ENCODE peak calls at places on chromosomes 5 and 9, in ten cellular contexts. M is NCI-H187; W is stimulated activated CD4-positive, alpha-beta T cell treated with anti-CD3 and anti-CD28 coated beads, Interleukin-1b, Interleukin-23, amount 100 ng/mL, for 1 hour; K is stimulated activated CD8-positive, alpha-beta memory T cell treated with anti-CD3 and anti-CD28 coated beads, Interleukin-4, amount 100 ng/mL, for 1 hour; D is Caki2; U is SW 1271; X is NCI-H82; J is activated CD8-positive, alpha-beta T cell treated with anti-CD3 and anti-CD28 coated beads for 36 hours; N is CD4-positive, alpha-beta memory T cell; I is transverse colon. F is an unnamed sample.

GRCh38 chr5:35851282-35851681 is 5.4 kb upstream of the IL7R start:
- DNase-seq in I (no peak), X (no peak), K (no peak), N (no peak), M (no peak), W (no peak), J (no peak), D (no peak), U (no peak), F (no peak)

GRCh38 chr5:102666164-102666951 is 88.7 kb upstream of the PAM start:
- DNase-seq in J (no peak), I (no peak), D (no peak), N (no peak), U (no peak), W (no peak), K (no peak), X (peak), M (peak), F (no peak)

GRCh38 chr5:159978358-159978757 is 30.6 kb upstream of the TTC1 start:
- DNase-seq in M (no peak), K (no peak), N (no peak), D (no peak), J (no peak), W (no peak), X (peak), U (no peak), I (no peak), F (no peak)

GRCh38 chr9:36148652-36149051 is 12.1 kb downstream of the GLIPR2 start:
- DNase-seq in I (peak), M (no peak), J (peak), X (no peak), W (peak), D (peak), N (peak), K (peak), U (no peak), F (peak)

GRCh38 chr5:179865471-179866240 is 7.0 kb upstream of the MRNIP start:
- DNase-seq in N (no peak), U (no peak), M (no peak), I (no peak), D (no peak), K (no peak), J (no peak), X (no peak), W (no peak), F (no peak)

GRCh38 chr5:127871448-127872153 is 168.4 kb downstream of the CCDC192 start:
- DNase-seq in D (peak), U (no peak), I (no peak), N (no peak), J (no peak), X (no peak), K (no peak), M (no peak), W (no peak), F (no peak)

GRCh38 chr5:119287547-119288073 is 68.2 kb upstream of the TNFAIP8 start:
- DNase-seq in I (no peak), X (peak), D (peak), K (no peak), W (no peak), M (no peak), N (peak), J (peak), U (no peak), F (peak)

GRCh38 chr5:28216939-28217360 is 1178.6 kb upstream of the CDH9 start:
- DNase-seq in M (no peak), N (no peak), D (no peak), U (no peak), X (no peak), I (no peak), J (no peak), W (no peak), K (no peak), F (no peak)

GRCh38 chr9:130140701-130141100 is 31.5 kb upstream of the NCS1 start:
- DNase-seq in I (no peak), W (no peak), K (no peak), J (peak), D (no peak), X (no peak), N (no peak), U (no peak), M (no peak), F (no peak)

GRCh38 chr9:108412755-108413154 is 443.0 kb downstream of the ACTL7B start:
- DNase-seq in I (no peak), K (no peak), J (peak), U (no peak), M (no peak), X (peak), N (no peak), D (no peak), W (no peak), F (no peak)

GRCh38 chr5:108830705-108831276 is 83.1 kb downstream of the FER start:
- DNase-seq in M (no peak), W (no peak), X (no peak), I (no peak), N (no peak), J (no peak), D (no peak), U (no peak), K (no peak), F (no peak)

GRCh38 chr5:568061-568781 is 43.9 kb upstream of the CEP72 start:
- DNase-seq in I (no peak), W (no peak), U (no peak), K (no peak), N (no peak), X (no peak), M (no peak), J (no peak), D (no peak), F (no peak)

GRCh38 chr9:128528445-128529160 is 23.8 kb upstream of the SPTAN1 start:
- DNase-seq in D (no peak), W (no peak), X (no peak), I (no peak), J (no peak), N (no peak), U (no peak), K (no peak), M (no peak), F (no peak)

GRCh38 chr9:110776207-110776606 is 107.6 kb downstream of the MUSK start:
- DNase-seq in M (no peak), I (no peak), U (no peak), N (no peak), D (no peak), W (no peak), K (no peak), X (no peak), J (no peak), F (no peak)

GRCh38 chr5:65480306-65480865 is 1.3 kb downstream of the ADAMTS6 start:
- DNase-seq in X (peak), U (peak), J (peak), D (peak), K (no peak), I (peak), W (no peak), N (peak), M (no peak), F (peak)

GRCh38 chr9:34413229-34413852 is 36.6 kb upstream of the MYORG start:
- DNase-seq in X (peak), K (no peak), N (no peak), J (peak), W (no peak), D (peak), U (no peak), M (no peak), I (peak), F (no peak)

GRCh38 chr9:78515108-78515507 is 218.2 kb downstream of the PSAT1 start:
- DNase-seq in K (no peak), U (no peak), I (no peak), W (no peak), D (no peak), N (no peak), M (no peak), X (no peak), J (no peak), F (no peak)

GRCh38 chr5:31194458-31194808 is 947 bp downstream of the CDH6 start:
- DNase-seq in W (no peak), D (no peak), N (no peak), M (no peak), K (no peak), J (no peak), I (no peak), X (peak), U (no peak), F (no peak)

GRCh38 chr5:164277720-164278119 is 772.3 kb downstream of the MAT2B start:
- DNase-seq in X (no peak), K (no peak), I (no peak), N (no peak), W (no peak), D (no peak), J (no peak), U (no peak), M (no peak), F (no peak)

GRCh38 chr9:121574771-121575519 is 75.3 kb upstream of the GGTA1 start:
- DNase-seq in N (no peak), M (no peak), D (no peak), K (no peak), J (no peak), U (no peak), I (no peak), W (no peak), X (peak), F (no peak)

GRCh38 chr9:17134396-17134842 is 421 bp upstream of the CNTLN start:
- DNase-seq in M (no peak), D (no peak), U (no peak), I (no peak), N (no peak), K (no peak), X (peak), J (no peak), W (no peak), F (no peak)

GRCh38 chr5:144207875-144208444 is 37.3 kb downstream of the KCTD16 start:
- DNase-seq in N (no peak), W (no peak), I (no peak), M (no peak), K (no peak), D (no peak), X (peak), U (no peak), J (no peak), F (no peak)

GRCh38 chr9:19373527-19373926 is 6.5 kb downstream of the RPS6 start:
- DNase-seq in M (no peak), D (no peak), J (no peak), I (no peak), W (no peak), N (no peak), U (no peak), K (no peak), X (no peak), F (no peak)

GRCh38 chr9:135990468-135991429 is 29.6 kb upstream of the UBAC1 start:
- DNase-seq in D (no peak), I (peak), W (no peak), J (peak), U (no peak), X (peak), M (peak), N (peak), K (no peak), F (peak)